ENCODE peak calls at places on chromosomes 3 and 15, in seven cellular contexts. One of them, this sample, is unnamed.

GRCh38 chr3:63521657-63522056 is 130.8 kb upstream of the SNTN start:
- DNase-seq in AG04450: no peak
- DNase-seq in neural progenitor cell: no peak
- DNase-seq in adrenal gland: no peak
- DNase-seq in A549: no peak
- DNase-seq in body of pancreas: no peak
- DNase-seq in pancreas: no peak
- DNase-seq in this sample: no peak

GRCh38 chr3:171654809-171655208 is 155.5 kb downstream of the PLD1 start:
- DNase-seq in A549: no peak
- DNase-seq in AG04450: no peak
- DNase-seq in neural progenitor cell: no peak
- DNase-seq in body of pancreas: peak; percentile 26
- DNase-seq in pancreas: no peak
- DNase-seq in adrenal gland: peak; percentile 79
- DNase-seq in this sample: no peak

GRCh38 chr3:169259134-169259533 is 404.4 kb downstream of the MECOM start:
- DNase-seq in pancreas: no peak
- DNase-seq in neural progenitor cell: no peak
- DNase-seq in AG04450: no peak
- DNase-seq in adrenal gland: no peak
- DNase-seq in body of pancreas: no peak
- DNase-seq in A549: no peak
- DNase-seq in this sample: no peak

GRCh38 chr3:105619651-105620050 is 249.2 kb downstream of the CBLB start:
- DNase-seq in AG04450: no peak
- DNase-seq in A549: no peak
- DNase-seq in pancreas: no peak
- DNase-seq in body of pancreas: no peak
- DNase-seq in adrenal gland: no peak
- DNase-seq in neural progenitor cell: no peak
- DNase-seq in this sample: no peak

GRCh38 chr3:71029770-71030169 is 553.8 kb downstream of the FOXP1 start:
- DNase-seq in body of pancreas: no peak
- DNase-seq in AG04450: no peak
- DNase-seq in A549: no peak
- DNase-seq in pancreas: no peak
- DNase-seq in neural progenitor cell: no peak
- DNase-seq in adrenal gland: no peak
- DNase-seq in this sample: no peak

GRCh38 chr3:123743121-123743520 is 141.0 kb downstream of the MYLK start:
- DNase-seq in pancreas: no peak
- DNase-seq in body of pancreas: no peak
- DNase-seq in adrenal gland: no peak
- DNase-seq in A549: no peak
- DNase-seq in neural progenitor cell: no peak
- DNase-seq in AG04450: no peak
- DNase-seq in this sample: no peak

GRCh38 chr15:35992791-35993190 is 446.8 kb upstream of the DPH6 start:
- DNase-seq in body of pancreas: no peak
- DNase-seq in AG04450: no peak
- DNase-seq in pancreas: no peak
- DNase-seq in A549: no peak
- DNase-seq in neural progenitor cell: no peak
- DNase-seq in adrenal gland: no peak
- DNase-seq in this sample: no peak

GRCh38 chr3:127637546-127637945 is 8.6 kb downstream of the PODXL2 start:
- DNase-seq in A549: no peak
- DNase-seq in body of pancreas: no peak
- DNase-seq in neural progenitor cell: no peak
- DNase-seq in adrenal gland: no peak
- DNase-seq in pancreas: no peak
- DNase-seq in AG04450: no peak
- DNase-seq in this sample: no peak

GRCh38 chr15:75043509-75044257 is 20.3 kb downstream of the PPCDC start:
- DNase-seq in neural progenitor cell: no peak
- DNase-seq in A549: peak; percentile 48
- DNase-seq in pancreas: peak; percentile 95
- DNase-seq in adrenal gland: peak; percentile 99
- DNase-seq in body of pancreas: peak; percentile 96
- DNase-seq in AG04450: peak; percentile 98
- DNase-seq in this sample: peak; percentile 97

GRCh38 chr15:91515188-91515754 is 338.2 kb upstream of the SLCO3A1 start:
- DNase-seq in adrenal gland: peak; percentile 65
- DNase-seq in body of pancreas: no peak
- DNase-seq in A549: peak; percentile 67
- DNase-seq in neural progenitor cell: no peak
- DNase-seq in AG04450: peak; percentile 58
- DNase-seq in pancreas: no peak
- DNase-seq in this sample: no peak

GRCh38 chr15:48781481-48782081 is 29.3 kb downstream of the CEP152 start:
- DNase-seq in body of pancreas: no peak
- DNase-seq in pancreas: no peak
- DNase-seq in AG04450: no peak
- DNase-seq in neural progenitor cell: no peak
- DNase-seq in A549: no peak
- DNase-seq in adrenal gland: no peak
- DNase-seq in this sample: no peak

GRCh38 chr3:156483961-156484787 is 70.7 kb downstream of the SSR3 start:
- DNase-seq in neural progenitor cell: no peak
- DNase-seq in adrenal gland: no peak
- DNase-seq in pancreas: no peak
- DNase-seq in body of pancreas: no peak
- DNase-seq in A549: no peak
- DNase-seq in AG04450: no peak
- DNase-seq in this sample: no peak

GRCh38 chr3:66809579-66809958 is 188.5 kb upstream of the KBTBD8 start:
- DNase-seq in A549: no peak
- DNase-seq in AG04450: no peak
- DNase-seq in neural progenitor cell: no peak
- DNase-seq in body of pancreas: peak; percentile 29
- DNase-seq in pancreas: no peak
- DNase-seq in adrenal gland: no peak
- DNase-seq in this sample: no peak

GRCh38 chr3:45199837-45200648 is 26.0 kb downstream of the TMEM158 start:
- DNase-seq in adrenal gland: peak; percentile 48
- DNase-seq in AG04450: no peak
- DNase-seq in body of pancreas: peak; percentile 22
- DNase-seq in A549: peak; percentile 87
- DNase-seq in neural progenitor cell: no peak
- DNase-seq in pancreas: no peak
- DNase-seq in this sample: no peak

GRCh38 chr3:14879161-14879888 is 60.6 kb downstream of the FGD5 start:
- DNase-seq in pancreas: no peak
- DNase-seq in body of pancreas: no peak
- DNase-seq in adrenal gland: peak; percentile 28
- DNase-seq in A549: peak; percentile 69
- DNase-seq in neural progenitor cell: no peak
- DNase-seq in AG04450: no peak
- DNase-seq in this sample: no peak

GRCh38 chr3:153162513-153163348 is 705 bp downstream of the RAP2B start:
- DNase-seq in pancreas: peak; percentile 38
- DNase-seq in adrenal gland: peak; percentile 40
- DNase-seq in A549: peak; percentile 48
- DNase-seq in body of pancreas: peak; percentile 37
- DNase-seq in AG04450: no peak
- DNase-seq in neural progenitor cell: peak; percentile 71
- DNase-seq in this sample: peak; percentile 84

GRCh38 chr3:114632757-114633424 is 339.1 kb downstream of the TIGIT start:
- DNase-seq in neural progenitor cell: no peak
- DNase-seq in pancreas: no peak
- DNase-seq in body of pancreas: no peak
- DNase-seq in A549: no peak
- DNase-seq in adrenal gland: no peak
- DNase-seq in AG04450: no peak
- DNase-seq in this sample: no peak

GRCh38 chr15:92061511-92062200 is 208.1 kb downstream of the SLCO3A1 start:
- DNase-seq in pancreas: no peak
- DNase-seq in A549: no peak
- DNase-seq in AG04450: no peak
- DNase-seq in adrenal gland: no peak
- DNase-seq in neural progenitor cell: no peak
- DNase-seq in body of pancreas: no peak
- DNase-seq in this sample: no peak

GRCh38 chr3:128447561-128448013 is 19.1 kb downstream of the DNAJB8 start:
- DNase-seq in body of pancreas: no peak
- DNase-seq in A549: no peak
- DNase-seq in AG04450: no peak
- DNase-seq in neural progenitor cell: no peak
- DNase-seq in pancreas: no peak
- DNase-seq in adrenal gland: no peak
- DNase-seq in this sample: no peak

GRCh38 chr3:66885326-66886000 is 112.6 kb upstream of the KBTBD8 start:
- DNase-seq in A549: peak; percentile 43
- DNase-seq in pancreas: no peak
- DNase-seq in neural progenitor cell: peak; percentile 63
- DNase-seq in adrenal gland: no peak
- DNase-seq in body of pancreas: peak; percentile 33
- DNase-seq in AG04450: no peak
- DNase-seq in this sample: no peak

GRCh38 chr3:53604232-53604631 is 109.8 kb downstream of the CACNA1D start:
- DNase-seq in A549: no peak
- DNase-seq in neural progenitor cell: no peak
- DNase-seq in AG04450: no peak
- DNase-seq in pancreas: no peak
- DNase-seq in body of pancreas: no peak
- DNase-seq in adrenal gland: no peak
- DNase-seq in this sample: no peak

GRCh38 chr3:191068946-191069813 is 129.9 kb upstream of the OSTN start:
- DNase-seq in body of pancreas: no peak
- DNase-seq in AG04450: no peak
- DNase-seq in adrenal gland: no peak
- DNase-seq in pancreas: no peak
- DNase-seq in A549: no peak
- DNase-seq in neural progenitor cell: no peak
- DNase-seq in this sample: no peak

GRCh38 chr3:147117631-147118030 is 288.7 kb downstream of the ZIC4 start:
- DNase-seq in A549: no peak
- DNase-seq in adrenal gland: no peak
- DNase-seq in neural progenitor cell: no peak
- DNase-seq in body of pancreas: no peak
- DNase-seq in AG04450: no peak
- DNase-seq in pancreas: no peak
- DNase-seq in this sample: no peak

GRCh38 chr3:25582242-25582641 is 82.5 kb downstream of the TOP2B start:
- DNase-seq in A549: peak; percentile 95
- DNase-seq in neural progenitor cell: no peak
- DNase-seq in body of pancreas: no peak
- DNase-seq in pancreas: no peak
- DNase-seq in AG04450: peak; percentile 71
- DNase-seq in adrenal gland: peak; percentile 77
- DNase-seq in this sample: no peak

GRCh38 chr15:90988249-90988648 is 6.1 kb downstream of the PRC1 start:
- DNase-seq in adrenal gland: no peak
- DNase-seq in A549: no peak
- DNase-seq in pancreas: no peak
- DNase-seq in neural progenitor cell: no peak
- DNase-seq in AG04450: no peak
- DNase-seq in body of pancreas: no peak
- DNase-seq in this sample: no peak

GRCh38 chr15:82898961-82899360 is 53.6 kb downstream of the HOMER2 start:
- DNase-seq in adrenal gland: no peak
- DNase-seq in body of pancreas: no peak
- DNase-seq in A549: no peak
- DNase-seq in AG04450: no peak
- DNase-seq in pancreas: no peak
- DNase-seq in neural progenitor cell: no peak
- DNase-seq in this sample: no peak

GRCh38 chr3:48047841-48048456 is 31.7 kb upstream of the MAP4 start:
- DNase-seq in AG04450: no peak
- DNase-seq in adrenal gland: no peak
- DNase-seq in body of pancreas: no peak
- DNase-seq in A549: no peak
- DNase-seq in pancreas: no peak
- DNase-seq in neural progenitor cell: no peak
- DNase-seq in this sample: no peak

DNA sequence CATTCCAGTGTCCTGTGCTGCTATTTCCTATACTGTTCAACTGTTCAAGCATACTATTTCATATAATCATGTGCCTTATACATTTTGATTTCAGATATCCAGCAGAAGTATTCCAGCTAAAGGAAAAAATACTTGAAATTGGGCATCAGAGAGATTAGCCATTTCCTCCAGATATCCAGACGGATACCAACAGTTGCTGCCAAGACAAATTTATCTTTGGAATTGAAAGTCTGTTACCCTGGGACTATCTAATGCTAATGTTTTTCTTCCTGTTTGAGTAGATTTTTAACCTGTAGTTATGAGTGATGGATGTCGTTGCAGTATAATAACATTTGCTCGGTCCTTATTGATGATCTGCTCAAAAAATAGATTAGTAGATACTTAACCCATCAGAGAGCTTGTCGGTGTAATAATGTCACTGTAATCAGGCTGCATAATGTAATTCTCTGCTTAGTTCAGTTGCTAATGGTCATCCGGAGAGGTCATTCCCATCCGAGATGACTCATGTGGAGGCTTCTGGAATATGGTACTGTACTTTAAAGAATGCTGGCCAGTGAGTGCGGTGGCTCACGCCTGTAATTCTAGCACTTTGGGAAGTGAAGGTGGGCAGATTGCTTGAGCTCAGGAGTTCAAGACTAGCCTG is 51.5 kb downstream of the TIMP4 start:
- DNase-seq in neural progenitor cell: no peak
- DNase-seq in A549: no peak
- DNase-seq in body of pancreas: no peak
- DNase-seq in pancreas: no peak
- DNase-seq in AG04450: no peak
- DNase-seq in adrenal gland: no peak
- DNase-seq in this sample: no peak
- H3K9me3 ChIP-seq in neural progenitor cell: no peaks in the 10 kb centered on the region
- H3K9me3 ChIP-seq in A549: peaks cover 13% of the 10 kb centered on the region
- H3K9me3 ChIP-seq in body of pancreas: no peaks in the 10 kb centered on the region
- H3K9me3 ChIP-seq in pancreas: no peaks in the 10 kb centered on the region
- H3K9me3 ChIP-seq in AG04450: no peaks in the 10 kb centered on the region
- H3K9me3 ChIP-seq in adrenal gland: peaks cover 5% of the 10 kb centered on the region
- H3K9me3 ChIP-seq in this sample: no peaks in the 10 kb centered on the region

GRCh38 chr3:186998937-186999368 is 68.6 kb downstream of the ST6GAL1 start:
- DNase-seq in pancreas: no peak
- DNase-seq in neural progenitor cell: peak; percentile 35
- DNase-seq in adrenal gland: no peak
- DNase-seq in body of pancreas: no peak
- DNase-seq in A549: no peak
- DNase-seq in AG04450: no peak
- DNase-seq in this sample: no peak
- H3K4me3 ChIP-seq in pancreas: no peak overlapping the region
- H3K4me3 ChIP-seq in neural progenitor cell: peak overlapping the region; percentile 16
- H3K4me3 ChIP-seq in adrenal gland: no peak overlapping the region
- H3K4me3 ChIP-seq in body of pancreas: no peak overlapping the region
- H3K4me3 ChIP-seq in A549: no peak overlapping the region
- H3K4me3 ChIP-seq in AG04450: no peak overlapping the region
- H3K4me3 ChIP-seq in this sample: no peak overlapping the region

GRCh38 chr15:61034793-61035710 is 194.1 kb downstream of the RORA start:
- DNase-seq in neural progenitor cell: no peak
- DNase-seq in AG04450: no peak
- DNase-seq in A549: no peak
- DNase-seq in adrenal gland: no peak
- DNase-seq in body of pancreas: no peak
- DNase-seq in pancreas: no peak
- DNase-seq in this sample: no peak
- H3K27ac ChIP-seq in neural progenitor cell: no peak overlapping the region
- H3K27ac ChIP-seq in AG04450: peak overlapping the region; percentile 62
- H3K27ac ChIP-seq in A549: no peak overlapping the region
- H3K27ac ChIP-seq in adrenal gland: peak overlapping the region; percentile 57
- H3K27ac ChIP-seq in body of pancreas: no peak overlapping the region
- H3K27ac ChIP-seq in pancreas: no peak overlapping the region
- H3K27ac ChIP-seq in this sample: peak overlapping the region; percentile 95

GRCh38 chr3:110667216-110667615 is 404.4 kb upstream of the NECTIN3 start:
- DNase-seq in AG04450: no peak
- DNase-seq in pancreas: no peak
- DNase-seq in A549: no peak
- DNase-seq in body of pancreas: no peak
- DNase-seq in neural progenitor cell: no peak
- DNase-seq in adrenal gland: no peak
- DNase-seq in this sample: no peak
- H3K9me3 ChIP-seq in AG04450: peaks cover 11% of the 10 kb centered on the region
- H3K9me3 ChIP-seq in pancreas: no peaks in the 10 kb centered on the region
- H3K9me3 ChIP-seq in A549: peaks cover 19% of the 10 kb centered on the region
- H3K9me3 ChIP-seq in body of pancreas: no peaks in the 10 kb centered on the region
- H3K9me3 ChIP-seq in neural progenitor cell: no peaks in the 10 kb centered on the region
- H3K9me3 ChIP-seq in adrenal gland: no peaks in the 10 kb centered on the region
- H3K9me3 ChIP-seq in this sample: peaks cover 5% of the 10 kb centered on the region